ENCODE peak calls at places on chromosomes 16 and 17, in five cellular contexts. R, T, S, M and K are unnamed samples.

GRCh38 chr17:30291571-30292489 is at the start of gene BLMH:
- DNase-seq in R (peak; percentile 46), T (peak; percentile 79), S (peak; percentile 94), M (peak; percentile 88), K (peak; percentile 95)

GRCh38 chr17:20063665-20064648 is 54.8 kb downstream of the SPECC1 start:
- DNase-seq in R (peak; percentile 84), T (peak; percentile 91), S (no peak), M (no peak), K (peak; percentile 39)

GRCh38 chr17:82876149-82876548 is 36.3 kb upstream of the ZNF750 start:
- DNase-seq in R (no peak), T (no peak), S (no peak), M (no peak), K (no peak)

GRCh38 chr17:7313890-7314718 is 1.1 kb downstream of the GPS2 start:
- DNase-seq in R (peak; percentile 62), T (peak; percentile 46), S (no peak), M (no peak), K (no peak)

GRCh38 chr17:66540131-66540781 is 237.8 kb downstream of the PRKCA start:
- DNase-seq in R (peak; percentile 80), T (no peak), S (no peak), M (peak; percentile 23), K (no peak)

GRCh38 chr17:45149669-45150603 is 1.7 kb downstream of the HEXIM1 start:
- DNase-seq in R (no peak), T (peak; percentile 72), S (peak; percentile 90), M (peak; percentile 48), K (no peak)

GRCh38 chr16:46822270-46822669 is 8.7 kb downstream of the C16orf87 start:
- DNase-seq in R (peak; percentile 91), T (no peak), S (no peak), M (no peak), K (peak; percentile 42)

GRCh38 chr16:8894736-8895334 is 12.7 kb downstream of the LITAFD start:
- DNase-seq in R (no peak), T (no peak), S (peak; percentile 58), M (no peak), K (no peak)

GRCh38 chr16:57882797-57883196 is 80.5 kb upstream of the KIFC3 start:
- DNase-seq in R (peak; percentile 7), T (no peak), S (no peak), M (no peak), K (no peak)

GRCh38 chr16:48158296-48158695 is 2.5 kb upstream of the ABCC12 start:
- DNase-seq in R (peak; percentile 47), T (peak; percentile 64), S (no peak), M (no peak), K (peak; percentile 64)

GRCh38 chr16:4831616-4832015 is 15.5 kb downstream of the GLYR1 start:
- DNase-seq in R (no peak), T (no peak), S (no peak), M (no peak), K (no peak)

GRCh38 chr17:47684025-47684424 is 9.9 kb upstream of the TBKBP1 start:
- DNase-seq in R (no peak), T (no peak), S (no peak), M (no peak), K (no peak)

GRCh38 chr17:66776999-66777688 is 57.8 kb upstream of the CACNG5 start:
- DNase-seq in R (no peak), T (no peak), S (no peak), M (no peak), K (no peak)

GRCh38 chr17:64146418-64147109 is 16.6 kb upstream of the ERN1 start:
- DNase-seq in R (peak; percentile 41), T (peak; percentile 66), S (peak; percentile 87), M (peak; percentile 73), K (no peak)

GRCh38 chr16:30996324-30996999 is 11.5 kb downstream of the HSD3B7 start:
- DNase-seq in R (no peak), T (peak; percentile 89), S (no peak), M (no peak), K (no peak)

GRCh38 chr16:24685539-24686432 is 43.7 kb upstream of the TNRC6A start:
- DNase-seq in R (peak; percentile 73), T (peak; percentile 79), S (no peak), M (peak; percentile 42), K (no peak)

GRCh38 chr16:31569360-31569717 is 41.6 kb downstream of the AHSP start:
- DNase-seq in R (no peak), T (no peak), S (no peak), M (peak; percentile 26), K (no peak)

GRCh38 chr16:84198401-84198800 is 7.4 kb downstream of the ADAD2 start:
- DNase-seq in R (peak; percentile 5), T (no peak), S (no peak), M (peak; percentile 70), K (no peak)

GRCh38 chr17:28141333-28141732 is 98.9 kb downstream of the NLK start:
- DNase-seq in R (no peak), T (no peak), S (no peak), M (no peak), K (no peak)

GRCh38 chr16:75938818-75939217 is 212.5 kb upstream of the CPHXL start:
- DNase-seq in R (no peak), T (no peak), S (no peak), M (no peak), K (no peak)

GRCh38 chr16:75576384-75576811 is 10.2 kb downstream of the GABARAPL2 start:
- DNase-seq in R (no peak), T (no peak), S (no peak), M (no peak), K (peak; percentile 51)

GRCh38 chr17:35082073-35082657 is 18.7 kb upstream of the RFFL start:
- DNase-seq in R (peak; percentile 84), T (no peak), S (no peak), M (no peak), K (no peak)

GRCh38 chr17:35076874-35077273 is 13.4 kb upstream of the RFFL start:
- DNase-seq in R (no peak), T (no peak), S (no peak), M (no peak), K (no peak)

GRCh38 chr17:35080536-35080935 is 17.0 kb upstream of the RFFL start:
- DNase-seq in R (no peak), T (no peak), S (no peak), M (no peak), K (peak; percentile 55)

GRCh38 chr17:35081638-35082037 is 18.1 kb upstream of the RFFL start:
- DNase-seq in R (no peak), T (no peak), S (no peak), M (no peak), K (no peak)

GRCh38 chr17:35079547-35079946 is 16.0 kb upstream of the RFFL start:
- DNase-seq in R (no peak), T (peak; percentile 82), S (no peak), M (no peak), K (no peak)
- TF ChIP-seq CTCF in R (no peak), T (no peak), S (no peak), M (no peak), K (no peak)

GRCh38 chr16:29905668-29906067 is 5.4 kb downstream of the ASPHD1 start:
- DNase-seq in R (no peak), T (no peak), S (no peak), M (no peak), K (no peak)
- TF ChIP-seq CTCF in R (no peak), T (no peak), S (no peak), M (no peak), K (no peak)

GRCh38 chr16:71327720-71328119 is 30.8 kb upstream of the CALB2 start:
- DNase-seq in R (no peak), T (no peak), S (no peak), M (no peak), K (no peak)
- TF ChIP-seq CTCF in R (no peak), T (no peak), S (no peak), M (no peak), K (no peak)

GRCh38 chr17:81517339-81518112 is 4.9 kb upstream of the ACTG1 start:
- DNase-seq in R (no peak), T (no peak), S (peak; percentile 90), M (no peak), K (peak; percentile 88)

GRCh38 chr17:81520021-81520894 is 7.7 kb upstream of the ACTG1 start:
- DNase-seq in R (no peak), T (no peak), S (peak; percentile 81), M (peak; percentile 5), K (no peak)

GRCh38 chr17:81518113-81518784 is 5.7 kb upstream of the ACTG1 start:
- DNase-seq in R (no peak), T (no peak), S (no peak), M (peak; percentile 68), K (no peak)

GRCh38 chr17:81518785-81519283 is 6.2 kb upstream of the ACTG1 start:
- DNase-seq in R (no peak), T (peak; percentile 58), S (peak; percentile 93), M (no peak), K (peak; percentile 63)

GRCh38 chr17:81519284-81520020 is 6.9 kb upstream of the ACTG1 start:
- DNase-seq in R (no peak), T (peak; percentile 66), S (peak; percentile 93), M (no peak), K (peak; percentile 77)
- TF ChIP-seq CTCF in R (peak; percentile 76), T (peak; percentile 62), S (peak; percentile 69), M (peak; percentile 77), K (peak; percentile 42)

GRCh38 chr17:74177018-74177450 is 26.4 kb upstream of the RPL38 start:
- DNase-seq in R (peak; percentile 47), T (no peak), S (peak; percentile 21), M (no peak), K (no peak)
- TF ChIP-seq CTCF in R (peak; percentile 31), T (no peak), S (no peak), M (no peak), K (no peak)

DNA sequence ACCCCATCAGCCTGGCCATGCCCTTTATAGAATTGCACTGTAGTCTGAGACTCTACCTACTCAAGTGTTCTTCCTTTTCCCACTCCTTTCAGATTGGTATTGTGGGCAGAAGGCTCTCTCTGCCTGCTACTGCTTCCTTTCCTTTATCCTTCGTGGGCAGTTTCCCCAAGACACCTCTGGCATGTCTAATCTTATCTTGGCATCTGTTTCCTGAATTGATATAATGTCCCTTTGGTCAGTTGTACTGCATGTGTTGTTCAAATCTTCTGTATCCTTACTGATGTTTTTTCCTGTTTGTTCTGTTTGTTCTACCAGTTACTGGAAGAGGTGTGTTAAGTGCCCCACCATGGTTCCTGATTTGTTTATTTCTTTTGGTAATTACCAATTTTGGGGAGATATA is 29.5 kb upstream of the MSI2 start:
- DNase-seq in R (no peak), T (no peak), S (no peak), M (no peak), K (no peak)
- TF ChIP-seq CTCF in R (no peak), T (no peak), S (no peak), M (no peak), K (no peak)

GRCh38 chr17:62601438-62601837 is 26.0 kb upstream of the MRC2 start:
- DNase-seq in R (no peak), T (no peak), S (no peak), M (no peak), K (no peak)
- TF ChIP-seq CTCF in R (no peak), T (no peak), S (no peak), M (no peak), K (peak; percentile 4)